ENCODE peak calls at places on chromosomes 6 and 20, in nine cellular contexts. One of them, this sample, is unnamed.

GRCh38 chr20:51275816-51276215 is 252.9 kb upstream of the KCNG1 start:
- DNase-seq in non-pigmented ciliary epithelial cell: no peak
- DNase-seq in stimulated activated CD4-positive, alpha-beta T cell treated with anti-CD3 and anti-CD28 coated beads, Interleukin-4, amount 100 ng/mL, for 4 hours: no peak
- DNase-seq in Daoy: peak; percentile 71
- DNase-seq in left kidney: no peak
- DNase-seq in lower lobe of right lung: no peak
- DNase-seq in A549: no peak
- DNase-seq in stimulated activated CD8-positive, alpha-beta memory T cell treated with anti-CD3 and anti-CD28 coated beads, Interleukin-2, amount 100 ng/mL, for 1 hour: no peak
- DNase-seq in SJSA1: no peak
- DNase-seq in this sample: no peak

GRCh38 chr20:47300071-47300470 is 56.4 kb downstream of the ZMYND8 start:
- DNase-seq in non-pigmented ciliary epithelial cell: no peak
- DNase-seq in stimulated activated CD4-positive, alpha-beta T cell treated with anti-CD3 and anti-CD28 coated beads, Interleukin-4, amount 100 ng/mL, for 4 hours: no peak
- DNase-seq in Daoy: no peak
- DNase-seq in left kidney: no peak
- DNase-seq in lower lobe of right lung: no peak
- DNase-seq in A549: no peak
- DNase-seq in stimulated activated CD8-positive, alpha-beta memory T cell treated with anti-CD3 and anti-CD28 coated beads, Interleukin-2, amount 100 ng/mL, for 1 hour: no peak
- DNase-seq in SJSA1: no peak
- DNase-seq in this sample: no peak

GRCh38 chr20:50152394-50153152 is 950 bp downstream of the PEDS1 start:
- DNase-seq in non-pigmented ciliary epithelial cell: no peak
- DNase-seq in stimulated activated CD4-positive, alpha-beta T cell treated with anti-CD3 and anti-CD28 coated beads, Interleukin-4, amount 100 ng/mL, for 4 hours: no peak
- DNase-seq in Daoy: no peak
- DNase-seq in left kidney: no peak
- DNase-seq in lower lobe of right lung: no peak
- DNase-seq in A549: no peak
- DNase-seq in stimulated activated CD8-positive, alpha-beta memory T cell treated with anti-CD3 and anti-CD28 coated beads, Interleukin-2, amount 100 ng/mL, for 1 hour: no peak
- DNase-seq in SJSA1: no peak
- DNase-seq in this sample: peak; percentile 59

GRCh38 chr6:8282380-8282779 is 153.0 kb downstream of the SLC35B3 start:
- DNase-seq in non-pigmented ciliary epithelial cell: no peak
- DNase-seq in stimulated activated CD4-positive, alpha-beta T cell treated with anti-CD3 and anti-CD28 coated beads, Interleukin-4, amount 100 ng/mL, for 4 hours: no peak
- DNase-seq in Daoy: no peak
- DNase-seq in left kidney: no peak
- DNase-seq in lower lobe of right lung: no peak
- DNase-seq in A549: no peak
- DNase-seq in stimulated activated CD8-positive, alpha-beta memory T cell treated with anti-CD3 and anti-CD28 coated beads, Interleukin-2, amount 100 ng/mL, for 1 hour: no peak
- DNase-seq in SJSA1: no peak
- DNase-seq in this sample: no peak

GRCh38 chr6:130520801-130521200 is 155.0 kb downstream of the TMEM200A start:
- DNase-seq in non-pigmented ciliary epithelial cell: no peak
- DNase-seq in stimulated activated CD4-positive, alpha-beta T cell treated with anti-CD3 and anti-CD28 coated beads, Interleukin-4, amount 100 ng/mL, for 4 hours: no peak
- DNase-seq in Daoy: no peak
- DNase-seq in left kidney: no peak
- DNase-seq in lower lobe of right lung: no peak
- DNase-seq in A549: no peak
- DNase-seq in stimulated activated CD8-positive, alpha-beta memory T cell treated with anti-CD3 and anti-CD28 coated beads, Interleukin-2, amount 100 ng/mL, for 1 hour: no peak
- DNase-seq in SJSA1: no peak
- DNase-seq in this sample: no peak

GRCh38 chr20:9363673-9364072 is 150.7 kb upstream of the LAMP5 start:
- DNase-seq in non-pigmented ciliary epithelial cell: no peak
- DNase-seq in stimulated activated CD4-positive, alpha-beta T cell treated with anti-CD3 and anti-CD28 coated beads, Interleukin-4, amount 100 ng/mL, for 4 hours: no peak
- DNase-seq in Daoy: peak; percentile 6
- DNase-seq in left kidney: no peak
- DNase-seq in lower lobe of right lung: no peak
- DNase-seq in A549: no peak
- DNase-seq in stimulated activated CD8-positive, alpha-beta memory T cell treated with anti-CD3 and anti-CD28 coated beads, Interleukin-2, amount 100 ng/mL, for 1 hour: no peak
- DNase-seq in SJSA1: no peak
- DNase-seq in this sample: no peak

GRCh38 chr20:58718729-58719128 is 26.1 kb downstream of the NPEPL1 start:
- DNase-seq in non-pigmented ciliary epithelial cell: no peak
- DNase-seq in stimulated activated CD4-positive, alpha-beta T cell treated with anti-CD3 and anti-CD28 coated beads, Interleukin-4, amount 100 ng/mL, for 4 hours: no peak
- DNase-seq in Daoy: no peak
- DNase-seq in left kidney: no peak
- DNase-seq in lower lobe of right lung: no peak
- DNase-seq in A549: no peak
- DNase-seq in stimulated activated CD8-positive, alpha-beta memory T cell treated with anti-CD3 and anti-CD28 coated beads, Interleukin-2, amount 100 ng/mL, for 1 hour: no peak
- DNase-seq in SJSA1: no peak
- DNase-seq in this sample: no peak

GRCh38 chr6:4658486-4658885 is 117.7 kb upstream of the CDYL start:
- DNase-seq in non-pigmented ciliary epithelial cell: no peak
- DNase-seq in stimulated activated CD4-positive, alpha-beta T cell treated with anti-CD3 and anti-CD28 coated beads, Interleukin-4, amount 100 ng/mL, for 4 hours: no peak
- DNase-seq in Daoy: no peak
- DNase-seq in left kidney: no peak
- DNase-seq in lower lobe of right lung: no peak
- DNase-seq in A549: no peak
- DNase-seq in stimulated activated CD8-positive, alpha-beta memory T cell treated with anti-CD3 and anti-CD28 coated beads, Interleukin-2, amount 100 ng/mL, for 1 hour: no peak
- DNase-seq in SJSA1: no peak
- DNase-seq in this sample: no peak

GRCh38 chr6:167825759-167826229 is 917 bp upstream of the AFDN start:
- DNase-seq in non-pigmented ciliary epithelial cell: no peak
- DNase-seq in stimulated activated CD4-positive, alpha-beta T cell treated with anti-CD3 and anti-CD28 coated beads, Interleukin-4, amount 100 ng/mL, for 4 hours: peak; percentile 30
- DNase-seq in Daoy: peak; percentile 32
- DNase-seq in left kidney: peak; percentile 86
- DNase-seq in lower lobe of right lung: peak; percentile 81
- DNase-seq in A549: peak; percentile 56
- DNase-seq in stimulated activated CD8-positive, alpha-beta memory T cell treated with anti-CD3 and anti-CD28 coated beads, Interleukin-2, amount 100 ng/mL, for 1 hour: no peak
- DNase-seq in SJSA1: no peak
- DNase-seq in this sample: no peak

GRCh38 chr20:16608265-16608636 is 35.0 kb upstream of the KIF16B start:
- DNase-seq in non-pigmented ciliary epithelial cell: no peak
- DNase-seq in stimulated activated CD4-positive, alpha-beta T cell treated with anti-CD3 and anti-CD28 coated beads, Interleukin-4, amount 100 ng/mL, for 4 hours: no peak
- DNase-seq in Daoy: no peak
- DNase-seq in left kidney: no peak
- DNase-seq in lower lobe of right lung: no peak
- DNase-seq in A549: no peak
- DNase-seq in stimulated activated CD8-positive, alpha-beta memory T cell treated with anti-CD3 and anti-CD28 coated beads, Interleukin-2, amount 100 ng/mL, for 1 hour: no peak
- DNase-seq in SJSA1: no peak
- DNase-seq in this sample: no peak

GRCh38 chr6:137313928-137314855 is 95.0 kb upstream of the IFNGR1 start:
- DNase-seq in non-pigmented ciliary epithelial cell: no peak
- DNase-seq in stimulated activated CD4-positive, alpha-beta T cell treated with anti-CD3 and anti-CD28 coated beads, Interleukin-4, amount 100 ng/mL, for 4 hours: peak; percentile 68
- DNase-seq in Daoy: peak; percentile 77
- DNase-seq in left kidney: peak; percentile 92
- DNase-seq in lower lobe of right lung: peak; percentile 81
- DNase-seq in A549: peak; percentile 25
- DNase-seq in stimulated activated CD8-positive, alpha-beta memory T cell treated with anti-CD3 and anti-CD28 coated beads, Interleukin-2, amount 100 ng/mL, for 1 hour: peak; percentile 58
- DNase-seq in SJSA1: peak; percentile 69
- DNase-seq in this sample: peak; percentile 63

GRCh38 chr20:17620371-17621228 is 50.7 kb downstream of the DSTN start:
- DNase-seq in non-pigmented ciliary epithelial cell: no peak
- DNase-seq in stimulated activated CD4-positive, alpha-beta T cell treated with anti-CD3 and anti-CD28 coated beads, Interleukin-4, amount 100 ng/mL, for 4 hours: no peak
- DNase-seq in Daoy: no peak
- DNase-seq in left kidney: no peak
- DNase-seq in lower lobe of right lung: peak; percentile 36
- DNase-seq in A549: no peak
- DNase-seq in stimulated activated CD8-positive, alpha-beta memory T cell treated with anti-CD3 and anti-CD28 coated beads, Interleukin-2, amount 100 ng/mL, for 1 hour: no peak
- DNase-seq in SJSA1: peak; percentile 39
- DNase-seq in this sample: no peak

GRCh38 chr6:156350337-156350736 is 426.8 kb upstream of the ARID1B start:
- DNase-seq in non-pigmented ciliary epithelial cell: no peak
- DNase-seq in stimulated activated CD4-positive, alpha-beta T cell treated with anti-CD3 and anti-CD28 coated beads, Interleukin-4, amount 100 ng/mL, for 4 hours: no peak
- DNase-seq in Daoy: no peak
- DNase-seq in left kidney: no peak
- DNase-seq in lower lobe of right lung: no peak
- DNase-seq in A549: no peak
- DNase-seq in stimulated activated CD8-positive, alpha-beta memory T cell treated with anti-CD3 and anti-CD28 coated beads, Interleukin-2, amount 100 ng/mL, for 1 hour: no peak
- DNase-seq in SJSA1: no peak
- DNase-seq in this sample: no peak

GRCh38 chr20:13382786-13383185 is 161.7 kb downstream of the ISM1 start:
- DNase-seq in non-pigmented ciliary epithelial cell: no peak
- DNase-seq in stimulated activated CD4-positive, alpha-beta T cell treated with anti-CD3 and anti-CD28 coated beads, Interleukin-4, amount 100 ng/mL, for 4 hours: no peak
- DNase-seq in Daoy: no peak
- DNase-seq in left kidney: peak; percentile 27
- DNase-seq in lower lobe of right lung: no peak
- DNase-seq in A549: no peak
- DNase-seq in stimulated activated CD8-positive, alpha-beta memory T cell treated with anti-CD3 and anti-CD28 coated beads, Interleukin-2, amount 100 ng/mL, for 1 hour: no peak
- DNase-seq in SJSA1: no peak
- DNase-seq in this sample: no peak

GRCh38 chr20:25257756-25258462 is 10.0 kb downstream of the PYGB start:
- DNase-seq in non-pigmented ciliary epithelial cell: no peak
- DNase-seq in stimulated activated CD4-positive, alpha-beta T cell treated with anti-CD3 and anti-CD28 coated beads, Interleukin-4, amount 100 ng/mL, for 4 hours: no peak
- DNase-seq in Daoy: no peak
- DNase-seq in left kidney: no peak
- DNase-seq in lower lobe of right lung: no peak
- DNase-seq in A549: no peak
- DNase-seq in stimulated activated CD8-positive, alpha-beta memory T cell treated with anti-CD3 and anti-CD28 coated beads, Interleukin-2, amount 100 ng/mL, for 1 hour: no peak
- DNase-seq in SJSA1: no peak
- DNase-seq in this sample: no peak

GRCh38 chr20:47350691-47351545 is 5.6 kb downstream of the ZMYND8 start:
- DNase-seq in non-pigmented ciliary epithelial cell: no peak
- DNase-seq in stimulated activated CD4-positive, alpha-beta T cell treated with anti-CD3 and anti-CD28 coated beads, Interleukin-4, amount 100 ng/mL, for 4 hours: no peak
- DNase-seq in Daoy: no peak
- DNase-seq in left kidney: peak; percentile 31
- DNase-seq in lower lobe of right lung: no peak
- DNase-seq in A549: no peak
- DNase-seq in stimulated activated CD8-positive, alpha-beta memory T cell treated with anti-CD3 and anti-CD28 coated beads, Interleukin-2, amount 100 ng/mL, for 1 hour: no peak
- DNase-seq in SJSA1: no peak
- DNase-seq in this sample: no peak

GRCh38 chr6:90068264-90068663 is 174.0 kb downstream of the GJA10 start:
- DNase-seq in non-pigmented ciliary epithelial cell: peak; percentile 52
- DNase-seq in stimulated activated CD4-positive, alpha-beta T cell treated with anti-CD3 and anti-CD28 coated beads, Interleukin-4, amount 100 ng/mL, for 4 hours: no peak
- DNase-seq in Daoy: peak; percentile 88
- DNase-seq in left kidney: peak; percentile 68
- DNase-seq in lower lobe of right lung: no peak
- DNase-seq in A549: no peak
- DNase-seq in stimulated activated CD8-positive, alpha-beta memory T cell treated with anti-CD3 and anti-CD28 coated beads, Interleukin-2, amount 100 ng/mL, for 1 hour: no peak
- DNase-seq in SJSA1: peak; percentile 92
- DNase-seq in this sample: peak; percentile 14

GRCh38 chr6:12148841-12149240 is 136.7 kb downstream of the HIVEP1 start:
- DNase-seq in non-pigmented ciliary epithelial cell: no peak
- DNase-seq in stimulated activated CD4-positive, alpha-beta T cell treated with anti-CD3 and anti-CD28 coated beads, Interleukin-4, amount 100 ng/mL, for 4 hours: no peak
- DNase-seq in Daoy: peak; percentile 23
- DNase-seq in left kidney: no peak
- DNase-seq in lower lobe of right lung: no peak
- DNase-seq in A549: no peak
- DNase-seq in stimulated activated CD8-positive, alpha-beta memory T cell treated with anti-CD3 and anti-CD28 coated beads, Interleukin-2, amount 100 ng/mL, for 1 hour: no peak
- DNase-seq in SJSA1: no peak
- DNase-seq in this sample: no peak

GRCh38 chr20:7967199-7967844 is 27.1 kb upstream of the HAO1 start:
- DNase-seq in non-pigmented ciliary epithelial cell: no peak
- DNase-seq in stimulated activated CD4-positive, alpha-beta T cell treated with anti-CD3 and anti-CD28 coated beads, Interleukin-4, amount 100 ng/mL, for 4 hours: no peak
- DNase-seq in Daoy: peak; percentile 25
- DNase-seq in left kidney: no peak
- DNase-seq in lower lobe of right lung: no peak
- DNase-seq in A549: no peak
- DNase-seq in stimulated activated CD8-positive, alpha-beta memory T cell treated with anti-CD3 and anti-CD28 coated beads, Interleukin-2, amount 100 ng/mL, for 1 hour: no peak
- DNase-seq in SJSA1: no peak
- DNase-seq in this sample: no peak

GRCh38 chr6:40755046-40755681 is 168.0 kb upstream of the LRFN2 start:
- DNase-seq in non-pigmented ciliary epithelial cell: no peak
- DNase-seq in stimulated activated CD4-positive, alpha-beta T cell treated with anti-CD3 and anti-CD28 coated beads, Interleukin-4, amount 100 ng/mL, for 4 hours: no peak
- DNase-seq in Daoy: peak; percentile 53
- DNase-seq in left kidney: peak; percentile 75
- DNase-seq in lower lobe of right lung: no peak
- DNase-seq in A549: no peak
- DNase-seq in stimulated activated CD8-positive, alpha-beta memory T cell treated with anti-CD3 and anti-CD28 coated beads, Interleukin-2, amount 100 ng/mL, for 1 hour: no peak
- DNase-seq in SJSA1: no peak
- DNase-seq in this sample: no peak

GRCh38 chr6:1724616-1725015 is 114.9 kb downstream of the FOXC1 start:
- DNase-seq in non-pigmented ciliary epithelial cell: no peak
- DNase-seq in stimulated activated CD4-positive, alpha-beta T cell treated with anti-CD3 and anti-CD28 coated beads, Interleukin-4, amount 100 ng/mL, for 4 hours: no peak
- DNase-seq in Daoy: peak; percentile 76
- DNase-seq in left kidney: no peak
- DNase-seq in lower lobe of right lung: peak; percentile 80
- DNase-seq in A549: no peak
- DNase-seq in stimulated activated CD8-positive, alpha-beta memory T cell treated with anti-CD3 and anti-CD28 coated beads, Interleukin-2, amount 100 ng/mL, for 1 hour: no peak
- DNase-seq in SJSA1: peak; percentile 60
- DNase-seq in this sample: peak; percentile 76

GRCh38 chr20:50186987-50187402 is 3.6 kb upstream of the CEBPB start:
- DNase-seq in non-pigmented ciliary epithelial cell: no peak
- DNase-seq in stimulated activated CD4-positive, alpha-beta T cell treated with anti-CD3 and anti-CD28 coated beads, Interleukin-4, amount 100 ng/mL, for 4 hours: no peak
- DNase-seq in Daoy: no peak
- DNase-seq in left kidney: no peak
- DNase-seq in lower lobe of right lung: no peak
- DNase-seq in A549: no peak
- DNase-seq in stimulated activated CD8-positive, alpha-beta memory T cell treated with anti-CD3 and anti-CD28 coated beads, Interleukin-2, amount 100 ng/mL, for 1 hour: no peak
- DNase-seq in SJSA1: no peak
- DNase-seq in this sample: no peak

GRCh38 chr20:50292324-50293243 is 102.0 kb downstream of the CEBPB start:
- DNase-seq in non-pigmented ciliary epithelial cell: peak; percentile 63
- DNase-seq in stimulated activated CD4-positive, alpha-beta T cell treated with anti-CD3 and anti-CD28 coated beads, Interleukin-4, amount 100 ng/mL, for 4 hours: peak; percentile 32
- DNase-seq in Daoy: peak; percentile 92
- DNase-seq in left kidney: peak; percentile 79
- DNase-seq in lower lobe of right lung: peak; percentile 93
- DNase-seq in A549: peak; percentile 88
- DNase-seq in stimulated activated CD8-positive, alpha-beta memory T cell treated with anti-CD3 and anti-CD28 coated beads, Interleukin-2, amount 100 ng/mL, for 1 hour: no peak
- DNase-seq in SJSA1: peak; percentile 94
- DNase-seq in this sample: peak; percentile 94

GRCh38 chr6:31727717-31728671 is 1.1 kb downstream of the DDAH2 start:
- DNase-seq in non-pigmented ciliary epithelial cell: no peak
- DNase-seq in stimulated activated CD4-positive, alpha-beta T cell treated with anti-CD3 and anti-CD28 coated beads, Interleukin-4, amount 100 ng/mL, for 4 hours: no peak
- DNase-seq in Daoy: no peak
- DNase-seq in left kidney: peak; percentile 29
- DNase-seq in lower lobe of right lung: no peak
- DNase-seq in A549: no peak
- DNase-seq in stimulated activated CD8-positive, alpha-beta memory T cell treated with anti-CD3 and anti-CD28 coated beads, Interleukin-2, amount 100 ng/mL, for 1 hour: no peak
- DNase-seq in SJSA1: no peak
- DNase-seq in this sample: no peak

GRCh38 chr20:10510216-10510615 is 75.1 kb downstream of the SLX4IP start:
- DNase-seq in non-pigmented ciliary epithelial cell: no peak
- DNase-seq in stimulated activated CD4-positive, alpha-beta T cell treated with anti-CD3 and anti-CD28 coated beads, Interleukin-4, amount 100 ng/mL, for 4 hours: no peak
- DNase-seq in Daoy: no peak
- DNase-seq in left kidney: no peak
- DNase-seq in lower lobe of right lung: no peak
- DNase-seq in A549: no peak
- DNase-seq in stimulated activated CD8-positive, alpha-beta memory T cell treated with anti-CD3 and anti-CD28 coated beads, Interleukin-2, amount 100 ng/mL, for 1 hour: no peak
- DNase-seq in SJSA1: no peak
- DNase-seq in this sample: no peak

GRCh38 chr20:46119028-46119546 is 973 bp downstream of the CD40 start:
- DNase-seq in non-pigmented ciliary epithelial cell: no peak
- DNase-seq in stimulated activated CD4-positive, alpha-beta T cell treated with anti-CD3 and anti-CD28 coated beads, Interleukin-4, amount 100 ng/mL, for 4 hours: no peak
- DNase-seq in Daoy: no peak
- DNase-seq in left kidney: no peak
- DNase-seq in lower lobe of right lung: no peak
- DNase-seq in A549: no peak
- DNase-seq in stimulated activated CD8-positive, alpha-beta memory T cell treated with anti-CD3 and anti-CD28 coated beads, Interleukin-2, amount 100 ng/mL, for 1 hour: no peak
- DNase-seq in SJSA1: no peak
- DNase-seq in this sample: no peak

GRCh38 chr20:62245911-62246280 is 7.6 kb downstream of the OSBPL2 start:
- DNase-seq in non-pigmented ciliary epithelial cell: no peak
- DNase-seq in stimulated activated CD4-positive, alpha-beta T cell treated with anti-CD3 and anti-CD28 coated beads, Interleukin-4, amount 100 ng/mL, for 4 hours: no peak
- DNase-seq in Daoy: no peak
- DNase-seq in left kidney: no peak
- DNase-seq in lower lobe of right lung: no peak
- DNase-seq in A549: no peak
- DNase-seq in stimulated activated CD8-positive, alpha-beta memory T cell treated with anti-CD3 and anti-CD28 coated beads, Interleukin-2, amount 100 ng/mL, for 1 hour: no peak
- DNase-seq in SJSA1: no peak
- DNase-seq in this sample: no peak

GRCh38 chr6:56242343-56242742 is 5.0 kb downstream of the COL21A1 start:
- DNase-seq in non-pigmented ciliary epithelial cell: no peak
- DNase-seq in stimulated activated CD4-positive, alpha-beta T cell treated with anti-CD3 and anti-CD28 coated beads, Interleukin-4, amount 100 ng/mL, for 4 hours: no peak
- DNase-seq in Daoy: no peak
- DNase-seq in left kidney: peak; percentile 30
- DNase-seq in lower lobe of right lung: no peak
- DNase-seq in A549: no peak
- DNase-seq in stimulated activated CD8-positive, alpha-beta memory T cell treated with anti-CD3 and anti-CD28 coated beads, Interleukin-2, amount 100 ng/mL, for 1 hour: no peak
- DNase-seq in SJSA1: no peak
- DNase-seq in this sample: no peak

GRCh38 chr6:116363759-116364158 is 7.0 kb upstream of the DSE start:
- DNase-seq in non-pigmented ciliary epithelial cell: no peak
- DNase-seq in stimulated activated CD4-positive, alpha-beta T cell treated with anti-CD3 and anti-CD28 coated beads, Interleukin-4, amount 100 ng/mL, for 4 hours: no peak
- DNase-seq in Daoy: peak; percentile 23
- DNase-seq in left kidney: no peak
- DNase-seq in lower lobe of right lung: no peak
- DNase-seq in A549: no peak
- DNase-seq in stimulated activated CD8-positive, alpha-beta memory T cell treated with anti-CD3 and anti-CD28 coated beads, Interleukin-2, amount 100 ng/mL, for 1 hour: no peak
- DNase-seq in SJSA1: no peak
- DNase-seq in this sample: no peak

GRCh38 chr6:152636675-152637421 is at the start of gene SYNE1:
- DNase-seq in non-pigmented ciliary epithelial cell: no peak
- DNase-seq in stimulated activated CD4-positive, alpha-beta T cell treated with anti-CD3 and anti-CD28 coated beads, Interleukin-4, amount 100 ng/mL, for 4 hours: no peak
- DNase-seq in Daoy: peak; percentile 7
- DNase-seq in left kidney: peak; percentile 79
- DNase-seq in lower lobe of right lung: peak; percentile 78
- DNase-seq in A549: peak; percentile 15
- DNase-seq in stimulated activated CD8-positive, alpha-beta memory T cell treated with anti-CD3 and anti-CD28 coated beads, Interleukin-2, amount 100 ng/mL, for 1 hour: no peak
- DNase-seq in SJSA1: peak; percentile 42
- DNase-seq in this sample: no peak

GRCh38 chr6:41392249-41392648 is 56.8 kb downstream of the NCR2 start:
- DNase-seq in non-pigmented ciliary epithelial cell: no peak
- DNase-seq in stimulated activated CD4-positive, alpha-beta T cell treated with anti-CD3 and anti-CD28 coated beads, Interleukin-4, amount 100 ng/mL, for 4 hours: no peak
- DNase-seq in Daoy: no peak
- DNase-seq in left kidney: no peak
- DNase-seq in lower lobe of right lung: no peak
- DNase-seq in A549: no peak
- DNase-seq in stimulated activated CD8-positive, alpha-beta memory T cell treated with anti-CD3 and anti-CD28 coated beads, Interleukin-2, amount 100 ng/mL, for 1 hour: no peak
- DNase-seq in SJSA1: no peak
- DNase-seq in this sample: no peak